ENCODE peak calls at places on chromosomes 16 and 17, in seven cellular contexts. D is SK-N-SH, Z is fibroblast of lung, A is GM23248, E is HCT116, B is mammary epithelial cell, S is PC-3. Y is an unnamed sample.

GRCh38 chr16:78097522-78097921 is 1.9 kb upstream of the WWOX start:
- DNase-seq in D (no peak), E (no peak), B (peak; percentile 76), A (no peak), Z (no peak), S (peak; percentile 10), Y (no peak)

GRCh38 chr17:876272-876671 is 94.1 kb downstream of the MRM3 start:
- DNase-seq in S (no peak), E (no peak), Z (no peak), A (no peak), B (no peak), D (no peak), Y (no peak)

GRCh38 chr17:43961954-43962353 is 8.2 kb upstream of the PYY start:
- DNase-seq in E (no peak), A (no peak), D (no peak), Z (no peak), B (no peak), S (peak; percentile 32), Y (no peak)

GRCh38 chr17:62689441-62690167 is 62.1 kb downstream of the MRC2 start:
- DNase-seq in B (no peak), S (no peak), A (no peak), E (no peak), Z (no peak), D (no peak), Y (no peak)

GRCh38 chr17:10216213-10216982 is 18.0 kb upstream of the GAS7 start:
- DNase-seq in S (no peak), B (no peak), A (no peak), Z (no peak), E (no peak), D (no peak), Y (no peak)

GRCh38 chr16:55502801-55503366 is 6.0 kb upstream of the LPCAT2 start:
- DNase-seq in D (peak; percentile 78), E (peak; percentile 40), S (peak; percentile 57), B (no peak), Z (peak; percentile 97), A (peak; percentile 40), Y (peak; percentile 96)

GRCh38 chr17:69523252-69523861 is 108.9 kb downstream of the MAP2K6 start:
- DNase-seq in Z (peak; percentile 40), S (peak; percentile 76), B (peak; percentile 44), D (peak; percentile 50), E (peak; percentile 28), A (peak; percentile 74), Y (no peak)

GRCh38 chr17:48261297-48261880 is 153.8 kb downstream of the SNX11 start:
- DNase-seq in D (peak; percentile 20), Z (no peak), S (peak; percentile 72), E (peak; percentile 81), A (peak; percentile 53), B (no peak), Y (no peak)

GRCh38 chr16:2034695-2035430 is 8.2 kb downstream of the NHERF2 start:
- DNase-seq in S (no peak), B (no peak), D (no peak), A (no peak), Z (no peak), E (no peak), Y (peak; percentile 80)

GRCh38 chr16:2030036-2030435 is 3.3 kb downstream of the NHERF2 start:
- DNase-seq in E (no peak), D (no peak), A (no peak), S (no peak), B (no peak), Z (no peak), Y (no peak)

GRCh38 chr16:2033057-2033911 is 6.6 kb downstream of the NHERF2 start:
- DNase-seq in E (no peak), A (peak; percentile 83), D (peak; percentile 83), S (peak; percentile 46), B (peak; percentile 37), Z (peak; percentile 75), Y (peak; percentile 88)

GRCh38 chr16:2031081-2031577 is 4.4 kb downstream of the NHERF2 start:
- DNase-seq in B (no peak), A (no peak), S (no peak), D (no peak), Z (no peak), E (no peak), Y (peak; percentile 80)

GRCh38 chr16:2032285-2033056 is 5.8 kb downstream of the NHERF2 start:
- DNase-seq in Z (peak; percentile 56), S (no peak), D (no peak), A (peak; percentile 44), B (no peak), E (no peak), Y (no peak)
- H3K4me3 ChIP-seq in Z (peak overlapping the region; percentile 45), S (peak overlapping the region; percentile 67), D (no peak overlapping the region), A (no peak overlapping the region), B (no peak overlapping the region), E (no peak overlapping the region), Y (peak overlapping the region; percentile 60)

GRCh38 chr17:56926704-56927103 is 12.9 kb upstream of the TRIM25 start:
- DNase-seq in Z (no peak), A (no peak), E (no peak), B (no peak), S (peak; percentile 14), D (no peak), Y (no peak)
- H3K9ac ChIP-seq in Z (no peak overlapping the region), A (no peak overlapping the region), E (no peak overlapping the region), B (no peak overlapping the region), S (no peak overlapping the region), D (no peak overlapping the region), Y (no peak overlapping the region)

GRCh38 chr16:69405757-69406156 is 18.7 kb upstream of the CYB5B start:
- DNase-seq in S (no peak), A (no peak), D (no peak), E (no peak), Z (no peak), B (peak; percentile 43), Y (no peak)
- H3K4me3 ChIP-seq in S (no peak overlapping the region), A (no peak overlapping the region), D (no peak overlapping the region), E (no peak overlapping the region), Z (no peak overlapping the region), B (no peak overlapping the region), Y (no peak overlapping the region)

GRCh38 chr17:17722906-17723353 is 41.7 kb downstream of the RAI1 start:
- DNase-seq in A (no peak), D (peak; percentile 48), B (no peak), S (no peak), Z (no peak), E (no peak), Y (no peak)
- H3K9ac ChIP-seq in A (peak overlapping the region; percentile 79), D (no peak overlapping the region), B (no peak overlapping the region), S (no peak overlapping the region), Z (peak overlapping the region; percentile 21), E (no peak overlapping the region), Y (no peak overlapping the region)

GRCh38 chr17:36723459-36723858 is 122.1 kb downstream of the MRM1 start:
- DNase-seq in Z (no peak), S (no peak), B (no peak), A (no peak), E (no peak), D (no peak), Y (no peak)
- H3K4me3 ChIP-seq in Z (no peak overlapping the region), S (no peak overlapping the region), B (no peak overlapping the region), A (no peak overlapping the region), E (no peak overlapping the region), D (no peak overlapping the region), Y (no peak overlapping the region)

DNA sequence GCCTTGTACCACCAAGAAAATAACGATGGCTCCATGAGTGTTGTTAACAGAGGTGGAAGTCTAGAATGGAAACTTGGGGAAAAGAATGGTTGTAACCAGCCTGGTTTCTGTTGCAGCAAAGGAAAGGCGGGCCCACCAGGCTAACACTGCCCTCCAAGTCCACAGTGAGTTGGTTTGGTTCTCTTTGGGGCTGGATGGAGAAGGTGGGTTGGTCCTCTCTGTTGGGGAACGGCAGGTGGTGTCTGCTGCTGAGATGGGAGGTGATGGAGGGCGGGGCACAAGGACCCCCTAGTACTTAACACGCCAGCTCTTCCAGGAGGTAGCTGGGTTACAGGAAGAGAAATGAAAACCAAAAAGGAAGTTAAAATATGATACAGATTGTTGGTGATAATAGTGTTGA is 76.6 kb upstream of the PLCG2 start:
- DNase-seq in A (no peak), D (no peak), S (no peak), E (no peak), B (no peak), Z (no peak), Y (peak; percentile 24)
- H3K9ac ChIP-seq in A (no peak overlapping the region), D (no peak overlapping the region), S (no peak overlapping the region), E (no peak overlapping the region), B (no peak overlapping the region), Z (no peak overlapping the region), Y (no peak overlapping the region)

GRCh38 chr17:78325076-78325712 is 34.7 kb downstream of the SOCS3 start:
- DNase-seq in D (no peak), Z (peak; percentile 73), S (no peak), E (no peak), A (peak; percentile 91), B (no peak), Y (peak; percentile 85)
- H3K4me3 ChIP-seq in D (no peak overlapping the region), Z (no peak overlapping the region), S (no peak overlapping the region), E (peak overlapping the region; percentile 21), A (peak overlapping the region; percentile 40), B (no peak overlapping the region), Y (no peak overlapping the region)

DNA sequence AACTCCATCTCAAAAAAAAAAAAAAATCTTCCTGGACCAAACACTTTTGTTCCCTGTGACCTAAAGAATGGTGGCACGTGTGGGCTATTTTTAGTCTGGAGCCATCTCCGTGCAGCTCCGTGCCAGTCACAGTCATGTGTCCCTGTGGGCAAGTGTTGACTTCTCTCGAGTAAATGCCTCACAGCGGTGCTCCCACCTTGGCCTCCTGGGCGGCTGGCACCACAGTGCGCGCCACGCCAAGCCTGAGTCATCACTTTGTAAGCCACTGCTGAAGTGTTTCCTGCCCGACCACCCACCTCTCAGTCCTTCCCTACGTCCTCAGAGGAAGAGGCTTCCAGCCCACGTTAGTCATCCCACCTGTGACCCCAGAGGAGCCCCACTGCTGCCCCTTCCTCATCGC is 10.9 kb upstream of the HEXD start:
- DNase-seq in A (no peak), Z (peak; percentile 71), D (no peak), E (no peak), B (no peak), S (peak; percentile 6), Y (peak; percentile 49)
- H3K9ac ChIP-seq in A (no peak overlapping the region), Z (no peak overlapping the region), D (no peak overlapping the region), E (peak overlapping the region; percentile 32), B (no peak overlapping the region), S (no peak overlapping the region), Y (no peak overlapping the region)

DNA sequence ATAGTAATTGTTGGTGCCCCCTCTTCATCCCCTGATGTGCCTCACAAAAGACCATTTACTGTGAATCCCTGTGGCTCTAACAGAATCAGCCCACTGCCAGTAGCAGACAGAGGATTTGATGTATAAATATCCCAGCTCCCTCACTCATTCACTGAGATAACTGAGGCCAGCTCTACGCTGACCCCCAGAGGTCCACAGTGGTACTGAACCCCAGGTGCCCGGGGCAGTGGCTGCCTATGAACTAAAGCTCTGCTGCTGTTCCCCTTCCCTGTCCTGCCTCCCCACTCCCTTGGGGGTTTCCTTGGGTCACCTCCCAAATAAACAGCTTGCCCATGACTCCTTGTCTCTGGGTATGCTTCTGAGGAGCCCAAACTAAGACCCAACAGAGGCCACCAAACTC is 295.8 kb downstream of the FOXL1 start:
- DNase-seq in B (peak; percentile 20), A (peak; percentile 41), E (peak; percentile 6), Z (no peak), D (peak; percentile 62), S (peak; percentile 53), Y (no peak)
- H3K4me3 ChIP-seq in B (no peak overlapping the region), A (no peak overlapping the region), E (no peak overlapping the region), Z (no peak overlapping the region), D (no peak overlapping the region), S (no peak overlapping the region), Y (no peak overlapping the region)

GRCh38 chr16:3849751-3850543 is 30.6 kb downstream of the CREBBP start:
- DNase-seq in S (no peak), E (no peak), B (no peak), Z (no peak), D (no peak), A (no peak), Y (no peak)
- H3K9ac ChIP-seq in S (no peak overlapping the region), E (no peak overlapping the region), B (no peak overlapping the region), Z (no peak overlapping the region), D (no peak overlapping the region), A (peak overlapping the region; percentile 23), Y (no peak overlapping the region)